ENCODE peak calls at places on chromosomes 2 and 18, in six cellular contexts. One of them, this sample, is unnamed.

GRCh38 chr2:112839407-112840067 is 3.0 kb upstream of the IL1B start:
- DNase-seq in fibroblast of lung: no peak
- DNase-seq in keratinocyte: no peak
- DNase-seq in GM06990: no peak
- DNase-seq in psoas muscle: no peak
- DNase-seq in CD8-positive, alpha-beta T cell: no peak
- DNase-seq in this sample: no peak

GRCh38 chr2:220076734-220077133 is 449.3 kb downstream of the SLC4A3 start:
- DNase-seq in fibroblast of lung: peak; percentile 80
- DNase-seq in keratinocyte: no peak
- DNase-seq in GM06990: no peak
- DNase-seq in psoas muscle: no peak
- DNase-seq in CD8-positive, alpha-beta T cell: no peak
- DNase-seq in this sample: peak; percentile 36

GRCh38 chr18:45166341-45167108 is 448.8 kb upstream of the SLC14A2 start:
- DNase-seq in fibroblast of lung: peak; percentile 84
- DNase-seq in keratinocyte: no peak
- DNase-seq in GM06990: no peak
- DNase-seq in psoas muscle: peak; percentile 62
- DNase-seq in CD8-positive, alpha-beta T cell: no peak
- DNase-seq in this sample: no peak

GRCh38 chr2:130720036-130720435 is 8.8 kb upstream of the GPR148 start:
- DNase-seq in fibroblast of lung: no peak
- DNase-seq in keratinocyte: no peak
- DNase-seq in GM06990: no peak
- DNase-seq in psoas muscle: no peak
- DNase-seq in CD8-positive, alpha-beta T cell: no peak
- DNase-seq in this sample: no peak

GRCh38 chr2:234725528-234726264 is 226.1 kb upstream of the SH3BP4 start:
- DNase-seq in fibroblast of lung: no peak
- DNase-seq in keratinocyte: peak; percentile 13
- DNase-seq in GM06990: no peak
- DNase-seq in psoas muscle: no peak
- DNase-seq in CD8-positive, alpha-beta T cell: no peak
- DNase-seq in this sample: no peak

GRCh38 chr2:86039178-86039962 is 66.3 kb downstream of the POLR1A start:
- DNase-seq in fibroblast of lung: no peak
- DNase-seq in keratinocyte: no peak
- DNase-seq in GM06990: no peak
- DNase-seq in psoas muscle: no peak
- DNase-seq in CD8-positive, alpha-beta T cell: no peak
- DNase-seq in this sample: no peak

GRCh38 chr2:233287871-233288270 is 19.7 kb upstream of the SAG start:
- DNase-seq in fibroblast of lung: no peak
- DNase-seq in keratinocyte: no peak
- DNase-seq in GM06990: no peak
- DNase-seq in psoas muscle: no peak
- DNase-seq in CD8-positive, alpha-beta T cell: no peak
- DNase-seq in this sample: no peak

GRCh38 chr18:74521068-74521725 is 13.1 kb upstream of the CNDP1 start:
- DNase-seq in fibroblast of lung: no peak
- DNase-seq in keratinocyte: no peak
- DNase-seq in GM06990: no peak
- DNase-seq in psoas muscle: no peak
- DNase-seq in CD8-positive, alpha-beta T cell: no peak
- DNase-seq in this sample: no peak

GRCh38 chr2:109690822-109691541 is 76.8 kb downstream of the SOWAHC start:
- DNase-seq in fibroblast of lung: peak; percentile 17
- DNase-seq in keratinocyte: no peak
- DNase-seq in GM06990: no peak
- DNase-seq in psoas muscle: no peak
- DNase-seq in CD8-positive, alpha-beta T cell: no peak
- DNase-seq in this sample: no peak

GRCh38 chr18:57659463-57660102 is 37.9 kb upstream of the NARS1 start:
- DNase-seq in fibroblast of lung: peak; percentile 69
- DNase-seq in keratinocyte: no peak
- DNase-seq in GM06990: no peak
- DNase-seq in psoas muscle: no peak
- DNase-seq in CD8-positive, alpha-beta T cell: no peak
- DNase-seq in this sample: no peak

GRCh38 chr18:22115573-22115972 is 53.8 kb upstream of the GATA6 start:
- DNase-seq in fibroblast of lung: no peak
- DNase-seq in keratinocyte: no peak
- DNase-seq in GM06990: no peak
- DNase-seq in psoas muscle: no peak
- DNase-seq in CD8-positive, alpha-beta T cell: no peak
- DNase-seq in this sample: no peak

GRCh38 chr2:216849987-216850386 is 9.9 kb downstream of the TNP1 start:
- DNase-seq in fibroblast of lung: no peak
- DNase-seq in keratinocyte: no peak
- DNase-seq in GM06990: no peak
- DNase-seq in psoas muscle: peak; percentile 66
- DNase-seq in CD8-positive, alpha-beta T cell: no peak
- DNase-seq in this sample: no peak

GRCh38 chr18:75248426-75249191 is 38.0 kb downstream of the TSHZ1 start:
- DNase-seq in fibroblast of lung: no peak
- DNase-seq in keratinocyte: no peak
- DNase-seq in GM06990: no peak
- DNase-seq in psoas muscle: no peak
- DNase-seq in CD8-positive, alpha-beta T cell: no peak
- DNase-seq in this sample: no peak

GRCh38 chr2:212033888-212034287 is 504.7 kb downstream of the ERBB4 start:
- DNase-seq in fibroblast of lung: no peak
- DNase-seq in keratinocyte: no peak
- DNase-seq in GM06990: no peak
- DNase-seq in psoas muscle: no peak
- DNase-seq in CD8-positive, alpha-beta T cell: no peak
- DNase-seq in this sample: no peak

GRCh38 chr18:316391-316790 is 48.5 kb upstream of the THOC1 start:
- DNase-seq in fibroblast of lung: peak; percentile 57
- DNase-seq in keratinocyte: no peak
- DNase-seq in GM06990: no peak
- DNase-seq in psoas muscle: no peak
- DNase-seq in CD8-positive, alpha-beta T cell: no peak
- DNase-seq in this sample: no peak

GRCh38 chr2:240602266-240603050 is 15.9 kb downstream of the CAPN10 start:
- DNase-seq in fibroblast of lung: no peak
- DNase-seq in keratinocyte: no peak
- DNase-seq in GM06990: no peak
- DNase-seq in psoas muscle: peak; percentile 56
- DNase-seq in CD8-positive, alpha-beta T cell: no peak
- DNase-seq in this sample: no peak

GRCh38 chr2:64943387-64944150 is 45.6 kb upstream of the SLC1A4 start:
- DNase-seq in fibroblast of lung: peak; percentile 64
- DNase-seq in keratinocyte: no peak
- DNase-seq in GM06990: no peak
- DNase-seq in psoas muscle: peak; percentile 95
- DNase-seq in CD8-positive, alpha-beta T cell: no peak
- DNase-seq in this sample: no peak

GRCh38 chr2:177516786-177517544 is 124.4 kb downstream of the AGPS start:
- DNase-seq in fibroblast of lung: peak; percentile 7
- DNase-seq in keratinocyte: no peak
- DNase-seq in GM06990: no peak
- DNase-seq in psoas muscle: no peak
- DNase-seq in CD8-positive, alpha-beta T cell: no peak
- DNase-seq in this sample: no peak

GRCh38 chr18:22699629-22700028 is 233.5 kb upstream of the RBBP8 start:
- DNase-seq in fibroblast of lung: no peak
- DNase-seq in keratinocyte: no peak
- DNase-seq in GM06990: no peak
- DNase-seq in psoas muscle: no peak
- DNase-seq in CD8-positive, alpha-beta T cell: no peak
- DNase-seq in this sample: no peak

GRCh38 chr2:54676656-54677055 is 46.8 kb upstream of the EML6 start:
- DNase-seq in fibroblast of lung: no peak
- DNase-seq in keratinocyte: no peak
- DNase-seq in GM06990: no peak
- DNase-seq in psoas muscle: no peak
- DNase-seq in CD8-positive, alpha-beta T cell: no peak
- DNase-seq in this sample: no peak

GRCh38 chr18:49041677-49042570 is 91.2 kb upstream of the SMAD7 start:
- DNase-seq in fibroblast of lung: peak; percentile 67
- DNase-seq in keratinocyte: no peak
- DNase-seq in GM06990: no peak
- DNase-seq in psoas muscle: no peak
- DNase-seq in CD8-positive, alpha-beta T cell: peak; percentile 63
- DNase-seq in this sample: peak; percentile 55

GRCh38 chr18:74546751-74547530 is 12.6 kb downstream of the CNDP1 start:
- DNase-seq in fibroblast of lung: peak; percentile 39
- DNase-seq in keratinocyte: no peak
- DNase-seq in GM06990: no peak
- DNase-seq in psoas muscle: peak; percentile 62
- DNase-seq in CD8-positive, alpha-beta T cell: no peak
- DNase-seq in this sample: no peak

GRCh38 chr2:230137902-230138539 is 69.3 kb upstream of the SLC16A14 start:
- DNase-seq in fibroblast of lung: no peak
- DNase-seq in keratinocyte: peak; percentile 25
- DNase-seq in GM06990: no peak
- DNase-seq in psoas muscle: no peak
- DNase-seq in CD8-positive, alpha-beta T cell: no peak
- DNase-seq in this sample: no peak
- TF ChIP-seq CTCF in fibroblast of lung: no peak
- TF ChIP-seq CTCF in keratinocyte: no peak
- TF ChIP-seq CTCF in GM06990: no peak
- TF ChIP-seq CTCF in psoas muscle: no peak
- TF ChIP-seq CTCF in CD8-positive, alpha-beta T cell: no peak
- TF ChIP-seq CTCF in this sample: no peak

GRCh38 chr2:9107168-9108025 is 99.2 kb upstream of the ASAP2 start:
- DNase-seq in fibroblast of lung: peak; percentile 28
- DNase-seq in keratinocyte: no peak
- DNase-seq in GM06990: no peak
- DNase-seq in psoas muscle: no peak
- DNase-seq in CD8-positive, alpha-beta T cell: no peak
- DNase-seq in this sample: no peak

GRCh38 chr2:9105601-9106337 is 100.8 kb upstream of the ASAP2 start:
- DNase-seq in fibroblast of lung: no peak
- DNase-seq in keratinocyte: no peak
- DNase-seq in GM06990: no peak
- DNase-seq in psoas muscle: no peak
- DNase-seq in CD8-positive, alpha-beta T cell: no peak
- DNase-seq in this sample: no peak

GRCh38 chr2:9103663-9104277 is 100.3 kb upstream of the MBOAT2 start:
- DNase-seq in fibroblast of lung: no peak
- DNase-seq in keratinocyte: no peak
- DNase-seq in GM06990: no peak
- DNase-seq in psoas muscle: no peak
- DNase-seq in CD8-positive, alpha-beta T cell: no peak
- DNase-seq in this sample: no peak

GRCh38 chr2:9108210-9108967 is 98.2 kb upstream of the ASAP2 start:
- DNase-seq in fibroblast of lung: peak; percentile 21
- DNase-seq in keratinocyte: no peak
- DNase-seq in GM06990: no peak
- DNase-seq in psoas muscle: no peak
- DNase-seq in CD8-positive, alpha-beta T cell: no peak
- DNase-seq in this sample: no peak

GRCh38 chr2:9106338-9107167 is 100.1 kb upstream of the ASAP2 start:
- DNase-seq in fibroblast of lung: no peak
- DNase-seq in keratinocyte: no peak
- DNase-seq in GM06990: no peak
- DNase-seq in psoas muscle: no peak
- DNase-seq in CD8-positive, alpha-beta T cell: no peak
- DNase-seq in this sample: peak; percentile 58
- H3K4me3 ChIP-seq in fibroblast of lung: no peak overlapping the region
- H3K4me3 ChIP-seq in keratinocyte: no peak overlapping the region
- H3K4me3 ChIP-seq in GM06990: no peak overlapping the region
- H3K4me3 ChIP-seq in psoas muscle: no peak overlapping the region
- H3K4me3 ChIP-seq in CD8-positive, alpha-beta T cell: no peak overlapping the region
- H3K4me3 ChIP-seq in this sample: no peak overlapping the region

DNA sequence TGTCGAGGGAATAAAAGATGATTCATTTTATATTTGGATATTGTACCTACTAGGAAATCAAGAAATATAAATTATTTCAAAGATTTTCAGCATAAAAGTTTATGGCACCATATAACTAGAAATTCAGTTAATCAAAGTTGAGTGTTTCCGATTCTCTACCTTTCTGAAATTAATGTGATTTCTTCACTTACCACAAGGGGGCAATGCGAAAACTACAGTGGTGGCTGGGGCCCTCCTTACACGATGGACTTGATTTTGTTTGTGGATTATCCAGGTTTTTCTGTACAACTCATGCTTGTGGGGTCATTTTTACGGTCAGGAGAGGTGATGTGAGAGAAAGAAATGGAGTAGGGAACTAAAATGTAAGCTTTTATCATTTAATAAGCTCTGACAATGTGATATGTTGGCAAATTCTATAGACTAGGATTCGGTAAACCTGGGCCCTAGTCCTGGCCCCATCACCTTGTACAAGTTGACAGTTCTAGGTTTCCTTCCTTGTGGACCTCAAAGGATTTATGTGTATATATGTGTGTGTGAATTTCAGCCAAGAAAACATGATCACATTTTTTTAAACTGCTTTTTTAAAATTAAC is 47.6 kb downstream of the G6PC2 start:
- DNase-seq in fibroblast of lung: peak; percentile 5
- DNase-seq in keratinocyte: no peak
- DNase-seq in GM06990: no peak
- DNase-seq in psoas muscle: no peak
- DNase-seq in CD8-positive, alpha-beta T cell: no peak
- DNase-seq in this sample: no peak
- TF ChIP-seq CTCF in fibroblast of lung: peak; percentile 50
- TF ChIP-seq CTCF in keratinocyte: peak; percentile 63
- TF ChIP-seq CTCF in GM06990: peak; percentile 72
- TF ChIP-seq CTCF in psoas muscle: peak; percentile 19
- TF ChIP-seq CTCF in CD8-positive, alpha-beta T cell: peak; percentile 76
- TF ChIP-seq CTCF in this sample: peak; percentile 54

DNA sequence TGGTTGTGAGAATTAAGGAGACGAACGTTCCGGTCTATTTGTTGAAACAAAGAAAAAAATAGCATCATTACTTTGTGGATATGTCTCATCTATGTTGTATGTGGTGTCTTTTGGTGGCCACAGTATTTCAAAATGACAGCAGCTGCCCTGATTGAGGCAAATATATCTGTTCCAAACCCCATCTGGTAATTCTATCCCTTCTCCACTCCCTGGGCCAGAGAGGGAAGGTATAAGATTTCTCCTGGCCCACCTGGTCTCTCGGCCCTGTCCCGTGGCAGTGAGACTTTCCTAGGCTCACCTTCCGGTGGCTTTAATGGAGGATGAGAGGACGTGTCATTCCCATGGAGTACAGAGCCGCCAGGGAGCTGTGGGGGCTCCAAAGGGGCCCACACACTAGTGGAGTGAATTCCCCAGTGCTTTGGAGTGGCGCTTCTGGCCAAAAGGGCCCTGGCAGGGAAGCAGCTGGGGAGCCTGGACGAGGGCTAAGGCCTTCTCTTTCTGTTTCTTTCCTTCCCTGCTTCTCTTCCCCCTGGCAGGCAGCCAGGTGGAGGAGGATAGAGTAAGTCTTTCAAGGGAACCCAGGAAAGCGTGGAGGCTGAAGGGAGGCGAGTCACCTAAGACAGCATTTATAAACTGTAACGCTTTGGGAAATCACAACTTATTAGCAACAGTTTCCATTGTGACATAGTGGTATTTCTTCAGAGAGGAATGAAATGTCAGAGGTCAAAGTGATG is 5.6 kb downstream of the FOSL2 start:
- DNase-seq in fibroblast of lung: peak; percentile 55
- DNase-seq in keratinocyte: no peak
- DNase-seq in GM06990: no peak
- DNase-seq in psoas muscle: no peak
- DNase-seq in CD8-positive, alpha-beta T cell: no peak
- DNase-seq in this sample: no peak
- H3K4me3 ChIP-seq in fibroblast of lung: peak overlapping the region; percentile 96
- H3K4me3 ChIP-seq in keratinocyte: no peak overlapping the region
- H3K4me3 ChIP-seq in GM06990: no peak overlapping the region
- H3K4me3 ChIP-seq in psoas muscle: peak overlapping the region; percentile 100
- H3K4me3 ChIP-seq in CD8-positive, alpha-beta T cell: no peak overlapping the region
- H3K4me3 ChIP-seq in this sample: peak overlapping the region; percentile 97

GRCh38 chr2:241804326-241805276 is 4.4 kb upstream of the NEU4 start:
- DNase-seq in fibroblast of lung: no peak
- DNase-seq in keratinocyte: no peak
- DNase-seq in GM06990: peak; percentile 65
- DNase-seq in psoas muscle: peak; percentile 56
- DNase-seq in CD8-positive, alpha-beta T cell: no peak
- DNase-seq in this sample: no peak
- TF ChIP-seq CTCF in fibroblast of lung: no peak
- TF ChIP-seq CTCF in keratinocyte: no peak
- TF ChIP-seq CTCF in GM06990: peak; percentile 33
- TF ChIP-seq CTCF in psoas muscle: no peak
- TF ChIP-seq CTCF in CD8-positive, alpha-beta T cell: no peak
- TF ChIP-seq CTCF in this sample: no peak